ENCODE peak calls at places on chromosomes 4 and X, in seven cellular contexts. T is A673, F is heart right ventricle, M is substantia nigra, Z is left ventricle myocardium inferior, D is suprapubic skin, J is H9. C is an unnamed sample.

GRCh38 chr4:18981234-18981615 is 959.7 kb upstream of the LCORL start:
- DNase-seq in T (no peak), F (no peak), M (no peak), Z (no peak), D (no peak), J (no peak), C (no peak)

GRCh38 chr4:118289794-118290193 is 63.0 kb downstream of the PRSS12 start:
- DNase-seq in T (no peak), F (no peak), M (no peak), Z (no peak), D (no peak), J (no peak), C (no peak)

GRCh38 chr4:55633903-55634302 is 2.2 kb downstream of the NMU start:
- DNase-seq in T (no peak), F (no peak), M (no peak), Z (no peak), D (no peak), J (no peak), C (no peak)

GRCh38 chr4:187569871-187570270 is 425.7 kb upstream of the ZFP42 start:
- DNase-seq in T (no peak), F (no peak), M (no peak), Z (no peak), D (no peak), J (no peak), C (no peak)

GRCh38 chr4:150106886-150107285 is 28.6 kb downstream of the DCLK2 start:
- DNase-seq in T (peak), F (no peak), M (no peak), Z (no peak), D (no peak), J (no peak), C (no peak)

GRCh38 chr4:60223098-60223497 is 977.0 kb upstream of the ADGRL3 start:
- DNase-seq in T (no peak), F (no peak), M (no peak), Z (no peak), D (no peak), J (no peak), C (no peak)

GRCh38 chrX:30561191-30561590 is 16.4 kb downstream of the TASL start:
- DNase-seq in T (no peak), F (peak), M (no peak), Z (peak), D (no peak), J (no peak), C (no peak)

GRCh38 chr4:27009539-27009938 is 148.9 kb downstream of the STIM2 start:
- DNase-seq in T (no peak), F (no peak), M (no peak), Z (no peak), D (no peak), J (no peak), C (no peak)

GRCh38 chr4:2083826-2084160 is 24.7 kb downstream of the NAT8L start:
- DNase-seq in T (no peak), F (no peak), M (no peak), Z (no peak), D (peak), J (no peak), C (no peak)

GRCh38 chr4:162793571-162793970 is 373.1 kb downstream of the NAF1 start:
- DNase-seq in T (no peak), F (no peak), M (no peak), Z (no peak), D (no peak), J (no peak), C (no peak)

GRCh38 chr4:185966549-185966948 is 102.4 kb upstream of the TLR3 start:
- DNase-seq in T (no peak), F (no peak), M (no peak), Z (no peak), D (no peak), J (no peak), C (no peak)

GRCh38 chr4:24988776-24989175 is 42.0 kb downstream of the LGI2 start:
- DNase-seq in T (peak), F (no peak), M (no peak), Z (no peak), D (no peak), J (peak), C (no peak)

GRCh38 chrX:79572566-79572965 is 205.4 kb upstream of the ITM2A start:
- DNase-seq in T (no peak), F (no peak), M (no peak), Z (no peak), D (no peak), J (no peak), C (no peak)

GRCh38 chr4:65799513-65799912 is 129.2 kb upstream of the EPHA5 start:
- DNase-seq in T (no peak), F (no peak), M (no peak), Z (no peak), D (no peak), J (no peak), C (no peak)

GRCh38 chr4:3475713-3476260 is 12.7 kb downstream of the DOK7 start:
- DNase-seq in T (no peak), F (no peak), M (no peak), Z (no peak), D (no peak), J (no peak), C (no peak)

GRCh38 chrX:43882294-43882681 is at the start of gene MAOB:
- DNase-seq in T (peak), F (peak), M (no peak), Z (peak), D (no peak), J (peak), C (no peak)

GRCh38 chr4:41418444-41418843 is 119.5 kb upstream of the LIMCH1 start:
- DNase-seq in T (no peak), F (peak), M (no peak), Z (peak), D (no peak), J (no peak), C (no peak)
- H3K27ac ChIP-seq in T (no peak), F (peak), M (peak), Z (peak), D (no peak), J (no peak), C (peak)

GRCh38 chr4:22490718-22491330 is 25.0 kb downstream of the ADGRA3 start:
- DNase-seq in T (no peak), F (no peak), M (no peak), Z (no peak), D (no peak), J (no peak), C (no peak)

GRCh38 chr4:22496165-22496813 is 19.6 kb downstream of the ADGRA3 start:
- DNase-seq in T (no peak), F (no peak), M (no peak), Z (no peak), D (no peak), J (no peak), C (no peak)

GRCh38 chr4:22491939-22492338 is 23.9 kb downstream of the ADGRA3 start:
- DNase-seq in T (no peak), F (no peak), M (no peak), Z (no peak), D (no peak), J (no peak), C (no peak)

GRCh38 chr4:22492987-22493386 is 22.9 kb downstream of the ADGRA3 start:
- DNase-seq in T (no peak), F (no peak), M (no peak), Z (no peak), D (no peak), J (no peak), C (no peak)

DNA sequence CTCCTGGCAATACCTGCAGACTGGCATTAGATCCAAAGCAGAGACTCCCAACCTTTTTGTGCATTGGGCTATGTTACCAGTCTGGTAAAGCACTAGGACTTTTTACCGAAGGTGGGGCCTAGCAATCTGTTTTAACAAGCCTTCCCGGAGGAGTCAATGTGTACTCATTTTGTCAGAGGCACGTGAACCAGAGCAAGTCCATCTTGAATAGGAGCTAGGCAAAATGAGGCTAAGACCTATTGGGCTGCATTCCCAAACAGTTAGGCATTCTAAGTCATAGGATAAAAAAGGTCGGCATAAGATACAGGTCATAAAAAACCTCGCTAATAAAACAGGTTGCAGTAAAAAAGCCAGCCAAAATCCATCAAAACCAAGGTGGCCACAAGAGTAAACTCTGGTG is 22.3 kb downstream of the ADGRA3 start:
- DNase-seq in T (no peak), F (no peak), M (no peak), Z (no peak), D (no peak), J (no peak), C (no peak)
- H3K27ac ChIP-seq in T (no peak), F (no peak), M (no peak), Z (no peak), D (no peak), J (no peak), C (no peak)

GRCh38 chr4:173040200-173040599 is 128.4 kb upstream of the GALNT7 start:
- DNase-seq in T (peak), F (peak), M (no peak), Z (no peak), D (no peak), J (no peak), C (no peak)

GRCh38 chr4:173039617-173040176 is 128.9 kb upstream of the GALNT7 start:
- DNase-seq in T (no peak), F (no peak), M (no peak), Z (no peak), D (no peak), J (no peak), C (no peak)

GRCh38 chr4:173037242-173037641 is 131.4 kb upstream of the GALNT7 start:
- DNase-seq in T (no peak), F (no peak), M (no peak), Z (no peak), D (no peak), J (no peak), C (no peak)

GRCh38 chr4:173041482-173041881 is 127.1 kb upstream of the GALNT7 start:
- DNase-seq in T (no peak), F (no peak), M (no peak), Z (no peak), D (no peak), J (no peak), C (no peak)

GRCh38 chr4:173038192-173038896 is 130.3 kb upstream of the GALNT7 start:
- DNase-seq in T (no peak), F (no peak), M (no peak), Z (no peak), D (no peak), J (no peak), C (no peak)
- H3K27ac ChIP-seq in T (no peak), F (no peak), M (no peak), Z (no peak), D (peak), J (no peak), C (no peak)

GRCh38 chrX:115582871-115583729 is 22.1 kb downstream of the PLS3 start:
- DNase-seq in T (peak), F (no peak), M (no peak), Z (no peak), D (no peak), J (peak), C (no peak)
- H3K27ac ChIP-seq in T (no peak), F (peak), M (peak), Z (peak), D (peak), J (peak), C (peak)

DNA sequence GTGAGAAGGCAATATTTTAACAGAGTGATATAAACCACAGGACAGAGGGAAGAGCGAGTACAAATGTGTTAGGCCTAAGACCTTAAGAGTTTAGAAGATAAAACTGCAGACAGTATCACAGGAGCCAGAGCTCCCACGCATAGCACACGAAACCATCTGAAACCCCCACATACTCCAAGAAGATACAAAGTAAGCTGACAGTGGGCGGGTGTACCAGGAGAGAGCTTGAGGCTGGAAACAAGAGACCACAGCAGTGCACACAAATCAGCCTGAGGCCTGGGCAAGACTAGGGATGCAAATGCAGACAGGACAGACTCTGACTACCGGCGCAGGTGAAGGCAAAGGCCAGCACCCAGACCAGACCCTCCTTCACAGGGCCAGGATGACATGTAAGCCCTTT is 54.1 kb upstream of the ARHGAP24 start:
- DNase-seq in T (no peak), F (no peak), M (no peak), Z (no peak), D (no peak), J (no peak), C (no peak)
- H3K27ac ChIP-seq in T (no peak), F (no peak), M (no peak), Z (no peak), D (no peak), J (no peak), C (no peak)

DNA sequence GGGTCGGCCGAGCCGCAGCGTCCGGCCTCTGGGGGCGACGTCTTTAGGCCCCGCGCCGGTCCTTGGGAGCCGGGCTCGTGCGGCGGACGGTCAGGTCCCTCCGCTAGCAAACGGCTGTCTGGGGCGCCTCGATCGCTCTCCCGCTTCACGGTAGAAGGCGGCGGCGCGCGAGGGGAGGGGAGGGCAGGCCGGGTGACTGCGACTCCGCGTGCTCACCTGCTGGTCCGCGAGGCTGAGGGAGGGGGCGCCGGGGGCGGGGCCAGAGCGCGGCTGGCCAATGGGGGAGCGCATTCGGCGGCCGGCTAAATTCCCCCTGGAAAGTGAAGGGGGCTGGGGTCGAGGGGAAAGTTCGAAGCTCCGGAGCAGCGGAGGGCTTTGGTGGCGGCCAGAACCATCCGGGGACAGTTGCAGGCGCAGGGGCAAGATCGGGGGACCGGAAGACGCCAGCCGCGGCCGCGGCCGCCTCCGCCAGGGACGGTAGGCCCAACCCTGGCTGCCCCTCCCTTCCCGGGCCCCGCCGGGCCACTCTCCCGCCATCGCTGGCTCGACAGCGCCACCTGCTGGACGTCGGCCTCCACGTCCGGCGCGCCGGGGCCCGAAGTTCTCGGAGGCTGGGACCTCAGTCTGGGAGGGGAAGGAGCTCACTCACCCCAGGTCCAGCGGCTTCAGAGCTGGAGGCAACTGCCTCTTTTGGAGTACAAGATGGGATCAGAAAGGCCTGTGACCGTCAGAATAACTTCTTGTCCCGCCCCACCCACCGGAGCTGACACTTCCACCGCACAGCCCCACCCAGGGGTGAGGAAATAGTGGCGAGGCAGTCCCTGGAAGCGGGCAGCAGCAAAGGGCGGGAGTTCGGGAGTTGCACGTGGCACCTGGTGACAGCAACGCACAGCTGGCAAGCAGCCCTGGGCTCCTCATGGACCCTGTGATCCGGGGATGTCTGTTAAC is 49.9 kb downstream of the ELF4 start:
- DNase-seq in T (peak), F (peak), M (peak), Z (peak), D (peak), J (peak), C (no peak)
- H3K27ac ChIP-seq in T (peak), F (peak), M (no peak), Z (peak), D (peak), J (no peak), C (peak)

DNA sequence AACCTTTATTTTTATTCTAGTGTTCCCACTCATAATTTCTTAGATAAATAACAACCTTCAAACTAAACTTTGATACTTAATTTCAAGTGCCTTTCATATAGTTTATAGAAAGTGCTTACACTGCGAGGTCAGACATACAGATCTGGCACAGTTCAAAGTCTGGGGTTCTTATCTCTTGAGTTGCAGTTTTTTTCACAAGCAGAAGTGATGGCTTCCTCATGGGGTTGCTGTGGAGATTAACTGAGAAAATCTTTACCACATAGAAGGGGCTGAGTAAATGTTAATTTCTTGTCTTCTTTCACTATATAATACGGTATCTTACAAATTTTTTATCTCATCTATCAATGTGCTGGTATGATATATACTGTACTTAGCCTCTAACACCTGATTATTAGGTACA is 3.1 kb downstream of the ING2 start:
- DNase-seq in T (no peak), F (no peak), M (no peak), Z (no peak), D (no peak), J (no peak), C (no peak)
- H3K27ac ChIP-seq in T (no peak), F (no peak), M (no peak), Z (no peak), D (no peak), J (no peak), C (no peak)